ENCODE peak calls at places on chromosomes 6 and 20, in five cellular contexts. I is brain microvascular endothelial cell; U is stimulated activated CD4-positive, alpha-beta T cell treated with anti-CD3 and anti-CD28 coated beads, Interleukin-2, amount 100 ng/mL, for 4 hours; G is pancreas; C is NAMALWA. W is an unnamed sample.

GRCh38 chr6:153038378-153038777 is 35.9 kb upstream of the MTRF1L start:
- DNase-seq in I (peak; percentile 43), U (no peak), G (no peak), C (no peak), W (no peak)

GRCh38 chr6:139597781-139598368 is 223.4 kb upstream of the CITED2 start:
- DNase-seq in I (peak; percentile 93), U (no peak), G (peak; percentile 67), C (no peak), W (peak; percentile 73)

GRCh38 chr20:64261138-64261537 is 5.6 kb downstream of the PCMTD2 start:
- DNase-seq in I (peak; percentile 12), U (no peak), G (no peak), C (no peak), W (no peak)

GRCh38 chr6:34986845-34987246 is 97.8 kb downstream of the ANKS1A start:
- DNase-seq in I (peak; percentile 65), U (peak; percentile 37), G (peak; percentile 62), C (peak; percentile 74), W (peak; percentile 83)

GRCh38 chr6:149991838-149992237 is 28.1 kb downstream of the ULBP1 start:
- DNase-seq in I (no peak), U (no peak), G (no peak), C (no peak), W (no peak)

GRCh38 chr20:62733891-62734290 is 25.3 kb downstream of the NTSR1 start:
- DNase-seq in I (no peak), U (no peak), G (peak; percentile 39), C (no peak), W (peak; percentile 31)

GRCh38 chr20:51860015-51860882 is 57.9 kb upstream of the SALL4 start:
- DNase-seq in I (peak; percentile 39), U (no peak), G (no peak), C (no peak), W (no peak)

GRCh38 chr6:12717356-12717755 is 789 bp downstream of the PHACTR1 start:
- DNase-seq in I (no peak), U (no peak), G (no peak), C (no peak), W (no peak)

GRCh38 chr6:22320750-22321149 is 23.9 kb upstream of the PRL start:
- DNase-seq in I (peak; percentile 88), U (no peak), G (no peak), C (no peak), W (no peak)

GRCh38 chr6:53440331-53440730 is 91.6 kb upstream of the ELOVL5 start:
- DNase-seq in I (no peak), U (no peak), G (no peak), C (no peak), W (no peak)

W was measured in sciatic nerve.